ENCODE peak calls at places on chromosome 18, in five cellular contexts. W is mucosa of descending colon, C is GM10248, F is mammary epithelial cell, H is epithelial cell of esophagus. I is an unnamed sample.

GRCh38 chr18:62663731-62664336 is 51.5 kb upstream of the PHLPP1 start:
- DNase-seq in W (no peak), C (peak; percentile 60), F (peak; percentile 61), H (peak; percentile 67), I (no peak)

GRCh38 chr18:31657823-31658669 is 26.3 kb downstream of the B4GALT6 start:
- DNase-seq in W (no peak), C (peak; percentile 62), F (no peak), H (no peak), I (no peak)

GRCh38 chr18:73663581-73663980 is 484.1 kb downstream of the FBXO15 start:
- DNase-seq in W (no peak), C (no peak), F (peak; percentile 23), H (no peak), I (no peak)

GRCh38 chr18:25408294-25408693 is 56.3 kb upstream of the ZNF521 start:
- DNase-seq in W (no peak), C (no peak), F (no peak), H (no peak), I (no peak)

GRCh38 chr18:68660355-68661183 is 54.3 kb downstream of the TMX3 start:
- DNase-seq in W (no peak), C (peak; percentile 11), F (peak; percentile 27), H (peak; percentile 55), I (no peak)

GRCh38 chr18:34494359-34494696 is 215.8 kb upstream of the DTNA start:
- DNase-seq in W (peak; percentile 11), C (no peak), F (no peak), H (no peak), I (peak; percentile 60)

GRCh38 chr18:13217971-13218375 is 587 bp upstream of the LDLRAD4 start:
- DNase-seq in W (peak; percentile 68), C (no peak), F (no peak), H (no peak), I (no peak)

GRCh38 chr18:32552421-32553030 is 81.8 kb upstream of the GAREM1 start:
- DNase-seq in W (no peak), C (peak; percentile 73), F (peak; percentile 59), H (peak; percentile 85), I (no peak)

GRCh38 chr18:10726198-10727068 is 200.6 kb downstream of the NAPG start:
- DNase-seq in W (no peak), C (no peak), F (peak; percentile 1), H (peak; percentile 23), I (no peak)

GRCh38 chr18:26458526-26459232 is 89.7 kb downstream of the KCTD1 start:
- DNase-seq in W (no peak), C (peak; percentile 74), F (peak; percentile 73), H (peak; percentile 73), I (no peak)

GRCh38 chr18:66317243-66318090 is 286.4 kb downstream of the CDH19 start:
- DNase-seq in W (no peak), C (no peak), F (no peak), H (peak; percentile 13), I (no peak)

GRCh38 chr18:9941108-9941507 is 27.3 kb downstream of the VAPA start:
- DNase-seq in W (no peak), C (no peak), F (no peak), H (no peak), I (no peak)

GRCh38 chr18:61882296-61883004 is 10.4 kb downstream of the RNF152 start:
- DNase-seq in W (no peak), C (no peak), F (peak; percentile 51), H (no peak), I (no peak)

GRCh38 chr18:36592282-36592681 is 236.5 kb downstream of the TPGS2 start:
- DNase-seq in W (no peak), C (no peak), F (peak; percentile 64), H (peak; percentile 70), I (no peak)

GRCh38 chr18:51195602-51196115 is 1.8 kb downstream of the MEX3C start:
- DNase-seq in W (no peak), C (no peak), F (peak; percentile 75), H (peak; percentile 69), I (no peak)

GRCh38 chr18:26103579-26103978 is 13.2 kb upstream of the SS18 start:
- DNase-seq in W (no peak), C (no peak), F (no peak), H (peak; percentile 55), I (no peak)

GRCh38 chr18:41144444-41144843 is 810.6 kb upstream of the PIK3C3 start:
- DNase-seq in W (no peak), C (no peak), F (peak; percentile 75), H (peak; percentile 93), I (no peak)

DNA sequence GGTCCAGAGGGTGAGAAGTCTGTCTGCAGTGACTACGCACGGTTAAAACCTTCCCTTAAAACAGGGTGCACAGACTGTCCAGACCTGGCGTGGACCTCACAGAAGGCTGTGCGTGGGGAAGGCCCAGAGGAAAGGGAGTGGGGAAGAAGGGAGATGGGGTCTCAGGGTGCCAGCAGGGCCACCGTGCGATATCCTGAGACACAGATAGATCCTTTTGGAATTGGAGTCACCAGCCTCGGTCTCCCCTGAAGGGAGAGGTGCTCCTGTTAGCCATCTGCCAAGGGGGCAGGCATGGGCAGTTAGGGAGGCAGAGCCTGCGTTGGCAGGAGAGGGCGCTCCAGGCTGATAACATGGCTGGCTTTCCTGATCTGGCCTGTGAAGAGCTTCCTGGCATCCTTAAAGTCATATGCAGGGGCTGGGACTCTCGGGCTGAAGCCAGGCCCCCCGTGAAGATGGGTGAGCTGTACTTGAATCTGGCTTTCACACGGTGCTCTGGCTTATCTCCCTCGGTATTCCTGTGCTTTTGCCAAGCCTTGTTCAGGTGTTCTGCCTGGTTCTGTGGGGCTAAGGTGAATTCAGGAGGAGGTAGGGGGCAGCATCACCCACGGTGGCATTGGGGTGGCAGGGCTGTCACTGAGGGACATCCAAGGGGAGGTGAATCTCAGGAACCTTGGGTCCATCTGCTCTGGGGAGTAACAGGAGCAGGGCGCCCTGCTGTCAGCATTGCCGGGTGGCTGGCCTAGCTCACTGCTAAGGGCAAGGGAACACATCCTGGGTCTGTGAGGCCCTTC is 107.2 kb upstream of the SMAD2 start:
- DNase-seq in W (no peak), C (no peak), F (peak; percentile 24), H (peak; percentile 52), I (no peak)
- TF ChIP-seq CTCF in W (no peak), C (no peak), F (peak; percentile 66), H (peak; percentile 55), I (peak; percentile 57)

GRCh38 chr18:79395308-79395640 is 456 bp upstream of the NFATC1 start:
- DNase-seq in W (peak; percentile 49), C (no peak), F (no peak), H (no peak), I (peak; percentile 42)

GRCh38 chr18:79397288-79397829 is 1.6 kb downstream of the NFATC1 start:
- DNase-seq in W (peak; percentile 48), C (no peak), F (no peak), H (no peak), I (peak; percentile 47)

GRCh38 chr18:79395761-79396404 is at the start of gene NFATC1:
- DNase-seq in W (peak; percentile 71), C (peak; percentile 83), F (peak; percentile 36), H (peak; percentile 67), I (peak; percentile 91)

GRCh38 chr18:79397830-79398761 is 2.4 kb downstream of the NFATC1 start:
- DNase-seq in W (peak; percentile 54), C (no peak), F (no peak), H (no peak), I (peak; percentile 90)

DNA sequence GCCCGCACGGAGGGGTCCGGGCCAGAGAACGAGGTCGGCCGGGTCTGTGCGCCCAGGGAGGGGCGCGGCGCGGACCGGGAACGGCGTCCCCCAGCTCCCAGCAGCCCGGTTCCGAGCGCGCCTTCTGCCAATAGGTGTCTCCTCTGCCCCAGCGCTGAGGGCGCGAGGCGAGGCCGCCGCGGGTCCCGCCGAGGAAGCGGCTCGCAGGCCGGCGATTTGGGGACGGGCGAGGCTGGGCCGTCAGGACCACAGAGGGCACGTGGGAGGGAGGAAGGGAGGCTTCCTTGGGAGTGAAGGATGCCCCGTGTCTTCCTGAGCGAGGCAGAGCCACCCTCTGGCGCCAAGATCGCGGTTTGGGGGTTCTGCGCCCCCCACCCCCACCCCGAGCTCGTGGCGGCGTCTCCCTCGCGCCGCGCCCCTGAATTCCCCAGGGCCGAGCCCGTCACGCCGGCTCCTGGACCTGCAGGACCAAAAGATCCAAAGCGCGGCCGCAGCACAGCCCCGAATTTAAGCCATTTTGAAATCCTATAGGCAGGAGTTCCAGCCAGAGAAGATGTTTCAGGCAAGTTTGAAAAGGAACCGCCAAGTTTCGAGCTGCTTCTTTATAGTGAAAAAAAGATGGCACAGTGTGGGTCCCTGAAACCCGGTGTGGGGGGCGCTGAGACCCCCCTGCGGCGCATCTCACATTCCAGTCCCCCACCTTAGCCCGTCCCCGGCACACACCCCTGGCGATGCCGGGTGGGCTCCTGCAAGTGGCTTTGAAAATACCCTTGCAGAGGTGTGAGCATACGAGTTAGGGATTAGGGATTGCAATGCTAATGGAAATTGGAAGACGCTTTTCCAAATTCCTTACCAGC is 929 bp downstream of the NFATC1 start:
- DNase-seq in W (peak; percentile 70), C (peak; percentile 64), F (peak; percentile 21), H (peak; percentile 54), I (peak; percentile 91)
- TF ChIP-seq CTCF in W (no peak), C (peak; percentile 75), F (no peak), H (peak; percentile 6), I (peak; percentile 73)

DNA sequence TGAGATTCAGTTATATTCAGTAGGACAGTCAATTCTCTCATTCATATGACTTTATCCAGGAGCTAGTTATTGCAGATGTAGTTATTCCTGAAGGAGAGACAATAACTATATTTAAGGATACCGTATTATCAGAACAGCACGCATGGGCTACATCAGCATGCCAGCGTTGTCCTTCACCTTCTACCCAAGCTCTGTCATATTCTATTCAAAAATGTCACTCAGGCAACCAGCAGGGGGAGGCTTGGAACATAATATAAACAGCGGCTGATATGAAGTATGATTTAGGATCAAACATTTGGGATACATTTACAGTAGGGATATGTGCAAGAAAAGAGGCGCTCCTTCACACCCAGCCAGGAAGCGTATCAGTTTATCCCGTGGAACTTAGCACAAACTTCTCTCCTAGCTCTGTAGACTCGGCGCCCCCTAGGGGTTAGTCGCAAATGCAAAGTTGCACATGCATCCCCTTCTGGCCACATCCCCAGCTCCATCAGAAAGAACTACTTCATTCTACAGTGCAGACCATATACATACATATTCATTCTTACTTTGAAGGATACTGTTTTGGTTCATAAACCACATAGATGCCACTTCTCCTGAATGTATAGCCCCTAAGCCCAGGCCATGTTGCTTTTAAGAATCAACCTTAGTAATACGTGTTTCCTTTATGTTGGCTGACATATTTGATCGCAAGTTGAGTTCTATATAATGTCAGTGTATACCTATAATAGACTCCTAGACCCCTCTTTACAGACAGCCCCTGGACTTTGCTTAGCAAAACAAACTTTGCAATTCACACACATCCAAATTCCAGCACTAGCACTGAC is 759.4 kb downstream of the ADCYAP1 start:
- DNase-seq in W (peak; percentile 43), C (peak; percentile 3), F (peak; percentile 20), H (peak; percentile 46), I (no peak)
- TF ChIP-seq CTCF in W (no peak), C (peak; percentile 47), F (peak; percentile 65), H (peak; percentile 49), I (peak; percentile 79)

GRCh38 chr18:78140294-78140693 is 839.3 kb upstream of the SALL3 start:
- DNase-seq in W (no peak), C (no peak), F (no peak), H (no peak), I (no peak)

GRCh38 chr18:78138993-78139496 is 840.6 kb upstream of the SALL3 start:
- DNase-seq in W (no peak), C (no peak), F (no peak), H (no peak), I (no peak)

GRCh38 chr18:78133729-78134128 is 845.9 kb upstream of the SALL3 start:
- DNase-seq in W (no peak), C (no peak), F (no peak), H (no peak), I (no peak)

GRCh38 chr18:78136986-78137385 is 842.6 kb upstream of the SALL3 start:
- DNase-seq in W (no peak), C (no peak), F (no peak), H (no peak), I (no peak)
- TF ChIP-seq CTCF in W (no peak), C (no peak), F (no peak), H (no peak), I (no peak)

GRCh38 chr18:46518438-46518837 is 138.6 kb downstream of the LOXHD1 start:
- DNase-seq in W (no peak), C (no peak), F (peak; percentile 13), H (peak; percentile 27), I (no peak)
- TF ChIP-seq CTCF in W (no peak), C (no peak), F (peak; percentile 53), H (peak; percentile 46), I (peak; percentile 34)

I was measured in chondrocyte.